ENCODE peak calls at places on chromosome 17, in nine cellular contexts. K, M, T, Z, N, O, W, F and G are unnamed samples.

GRCh38 chr17:1298616-1299015 is 19.2 kb downstream of the TRARG1 start:
- DNase-seq in K (no peak), O (no peak), F (no peak), W (no peak), N (no peak), M (no peak), Z (no peak), T (no peak), G (no peak)

GRCh38 chr17:44785921-44786320 is 27.1 kb downstream of the ADAM11 start:
- DNase-seq in O (no peak), Z (no peak), K (no peak), W (no peak), N (no peak), F (no peak), M (no peak), T (no peak), G (no peak)

GRCh38 chr17:21098934-21099687 is 27.7 kb upstream of the DHRS7B start:
- DNase-seq in K (peak), F (peak), N (peak), Z (peak), W (peak), M (peak), O (peak), T (peak), G (peak)

GRCh38 chr17:47719411-47720152 is 13.5 kb upstream of the TBX21 start:
- DNase-seq in M (no peak), F (peak), O (no peak), Z (no peak), K (peak), N (peak), W (no peak), T (peak), G (peak)

GRCh38 chr17:4833941-4834501 is 881 bp downstream of the MINK1 start:
- DNase-seq in W (no peak), F (no peak), K (peak), N (peak), T (peak), Z (peak), O (peak), M (no peak), G (peak)

GRCh38 chr17:41404024-41404651 is 6.7 kb upstream of the KRT31 start:
- DNase-seq in Z (no peak), O (peak), W (no peak), T (peak), F (peak), N (peak), K (peak), M (peak), G (peak)

GRCh38 chr17:63540581-63540980 is 9.7 kb upstream of the DCAF7 start:
- DNase-seq in Z (no peak), K (no peak), M (no peak), O (no peak), T (no peak), N (no peak), W (no peak), F (no peak), G (no peak)

GRCh38 chr17:7558544-7559306 is at the start of gene TNFSF13:
- DNase-seq in F (no peak), K (no peak), O (no peak), N (no peak), Z (peak), M (peak), T (no peak), W (peak), G (no peak)

GRCh38 chr17:7177210-7177953 is 1.8 kb downstream of the ASGR1 start:
- DNase-seq in M (peak), W (peak), Z (peak), F (peak), K (peak), O (peak), N (peak), T (peak), G (peak)

GRCh38 chr17:77882481-77883212 is 75.9 kb upstream of the TNRC6C start:
- DNase-seq in F (peak), N (peak), T (no peak), W (peak), K (peak), M (peak), O (peak), Z (peak), G (peak)

DNA sequence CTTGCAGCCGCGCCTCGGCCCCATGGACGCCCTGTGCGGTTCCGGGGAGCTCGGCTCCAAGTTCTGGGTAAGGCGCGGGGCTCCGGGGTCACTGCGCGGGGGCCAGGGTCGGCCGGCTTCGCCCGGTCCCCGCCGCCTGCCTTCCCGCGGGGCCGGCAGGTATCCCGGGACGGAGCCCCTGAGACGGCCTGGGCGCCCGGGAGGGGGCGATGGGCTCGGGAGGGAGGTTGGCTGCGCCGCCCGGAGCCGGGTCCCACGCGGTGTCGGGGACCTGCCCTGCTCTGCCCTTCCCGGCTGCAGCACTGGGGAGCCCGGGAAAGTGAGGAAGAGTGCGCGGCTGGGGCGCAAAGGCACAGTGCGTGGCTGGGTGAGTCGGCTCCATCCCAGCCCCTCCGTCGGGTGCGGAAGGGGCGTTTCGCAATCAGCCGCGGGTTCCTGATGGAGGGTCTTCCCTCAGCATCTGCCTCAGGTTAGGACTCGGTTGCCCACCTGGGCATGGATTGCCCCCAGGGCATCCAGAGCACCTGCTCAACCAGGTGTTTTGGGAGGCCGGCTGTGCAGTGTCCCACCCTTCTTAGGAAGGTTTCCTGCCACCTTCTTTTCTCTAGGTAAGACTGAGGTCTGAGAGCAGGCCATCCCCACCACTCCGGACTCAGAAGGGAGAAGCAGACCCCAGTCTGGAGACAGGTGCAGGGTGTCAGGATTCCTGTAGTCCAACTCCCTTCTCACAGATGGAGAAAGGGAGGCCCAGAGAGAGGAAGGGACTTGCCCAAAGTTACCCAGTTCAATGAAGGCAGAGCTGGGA is 436 bp downstream of the ABCC3 start:
- DNase-seq in K (no peak), M (no peak), N (no peak), Z (no peak), T (no peak), O (no peak), F (no peak), W (no peak), G (no peak)
- H3K4me3 ChIP-seq in K (peak), M (peak), N (peak), Z (peak), T (peak), O (peak), F (peak), W (peak), G (peak)

GRCh38 chr17:75783069-75783783 is 1.4 kb upstream of the UNK start:
- DNase-seq in N (peak), W (no peak), Z (peak), F (peak), T (no peak), O (peak), M (no peak), K (peak), G (peak)
- H3K4me3 ChIP-seq in N (peak), W (no peak), Z (no peak), F (peak), T (no peak), O (no peak), M (peak), K (no peak), G (no peak)

DNA sequence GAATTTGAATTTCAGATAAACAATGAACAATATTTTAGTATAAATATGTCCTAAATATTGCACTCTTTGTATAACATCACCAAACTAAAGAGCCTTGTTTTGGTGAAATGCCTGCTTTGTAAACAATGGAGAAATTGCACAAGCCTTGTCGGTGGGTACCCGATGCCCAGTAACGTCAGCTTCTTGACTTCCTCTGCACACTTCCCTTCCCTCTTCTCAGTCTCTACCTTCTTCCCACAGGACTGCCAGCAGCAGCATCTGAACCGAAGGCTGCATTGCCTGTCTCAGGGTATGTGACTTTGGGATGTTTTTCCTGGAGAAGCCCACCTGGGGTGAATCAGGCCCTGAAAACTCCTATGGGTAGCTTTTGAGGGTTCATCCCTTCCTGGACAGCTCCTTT is 113.9 kb downstream of the UTP18 start:
- DNase-seq in Z (no peak), K (no peak), F (no peak), T (no peak), N (no peak), O (no peak), M (no peak), W (no peak), G (no peak)
- H3K4me3 ChIP-seq in Z (no peak), K (no peak), F (no peak), T (no peak), N (no peak), O (no peak), M (no peak), W (no peak), G (no peak)

GRCh38 chr17:68377771-68378201 is 79.5 kb downstream of the WIPI1 start:
- DNase-seq in K (no peak), T (no peak), W (no peak), F (no peak), N (no peak), M (no peak), O (no peak), Z (no peak), G (no peak)
- H3K4me3 ChIP-seq in K (no peak), T (peak), W (peak), F (no peak), N (peak), M (peak), O (peak), Z (no peak), G (no peak)